ENCODE peak calls at places on chromosomes 11 and 22, in five cellular contexts. One of them, this sample, is unnamed.

GRCh38 chr22:47073101-47073500 is 310.7 kb downstream of the TBC1D22A start:
- DNase-seq in mammary epithelial cell: no peak
- DNase-seq in Peyer's patch: no peak
- DNase-seq in fibroblast of the conjunctiva: no peak
- DNase-seq in CD4-positive, alpha-beta T cell: no peak
- DNase-seq in this sample: no peak

GRCh38 chr11:110317516-110317932 is 21.1 kb upstream of the RDX start:
- DNase-seq in CD4-positive, alpha-beta T cell: no peak
- DNase-seq in mammary epithelial cell: peak; percentile 33
- DNase-seq in fibroblast of the conjunctiva: no peak
- DNase-seq in Peyer's patch: no peak
- DNase-seq in this sample: no peak

GRCh38 chr11:80163011-80163410 is 722.2 kb upstream of the TENM4 start:
- DNase-seq in mammary epithelial cell: peak; percentile 56
- DNase-seq in CD4-positive, alpha-beta T cell: no peak
- DNase-seq in fibroblast of the conjunctiva: no peak
- DNase-seq in Peyer's patch: no peak
- DNase-seq in this sample: no peak

GRCh38 chr22:32623943-32624342 is 149.3 kb downstream of the FBXO7 start:
- DNase-seq in CD4-positive, alpha-beta T cell: no peak
- DNase-seq in fibroblast of the conjunctiva: peak; percentile 91
- DNase-seq in Peyer's patch: no peak
- DNase-seq in mammary epithelial cell: no peak
- DNase-seq in this sample: no peak

GRCh38 chr11:2102883-2103213 is 36.3 kb downstream of the IGF2 start:
- DNase-seq in CD4-positive, alpha-beta T cell: no peak
- DNase-seq in Peyer's patch: no peak
- DNase-seq in mammary epithelial cell: no peak
- DNase-seq in fibroblast of the conjunctiva: no peak
- DNase-seq in this sample: no peak

GRCh38 chr22:31764785-31765184 is 11.0 kb downstream of the DEPDC5 start:
- DNase-seq in CD4-positive, alpha-beta T cell: no peak
- DNase-seq in fibroblast of the conjunctiva: no peak
- DNase-seq in mammary epithelial cell: no peak
- DNase-seq in Peyer's patch: no peak
- DNase-seq in this sample: no peak

GRCh38 chr11:65576867-65577755 is 1.3 kb downstream of the EHBP1L1 start:
- DNase-seq in fibroblast of the conjunctiva: no peak
- DNase-seq in CD4-positive, alpha-beta T cell: no peak
- DNase-seq in mammary epithelial cell: peak; percentile 86
- DNase-seq in Peyer's patch: peak; percentile 87
- DNase-seq in this sample: no peak

GRCh38 chr11:131687291-131688055 is 317.1 kb downstream of the NTM start:
- DNase-seq in mammary epithelial cell: no peak
- DNase-seq in CD4-positive, alpha-beta T cell: no peak
- DNase-seq in fibroblast of the conjunctiva: no peak
- DNase-seq in Peyer's patch: no peak
- DNase-seq in this sample: no peak

GRCh38 chr11:123063396-123064267 is 1.7 kb upstream of the HSPA8 start:
- DNase-seq in mammary epithelial cell: peak; percentile 60
- DNase-seq in Peyer's patch: no peak
- DNase-seq in CD4-positive, alpha-beta T cell: peak; percentile 34
- DNase-seq in fibroblast of the conjunctiva: peak; percentile 43
- DNase-seq in this sample: no peak